ENCODE peak calls at places on chromosomes 3 and 15, in nine cellular contexts. Y is A673; F is body of pancreas; E is CD8-positive, alpha-beta memory T cell; V is heart right ventricle; S is heart left ventricle; B is upper lobe of right lung; H is Peyer's patch; X is OCI-LY7. R is an unnamed sample. For H3K4me1, the result is how much of the 10 kb centered on the place peaks cover.

GRCh38 chr3:62922326-62922725 is 47.1 kb upstream of the CADPS start:
- DNase-seq in H (no peak), F (no peak), Y (no peak), B (no peak), E (no peak), V (no peak), X (no peak), S (no peak), R (no peak)

GRCh38 chr3:154885016-154885415 is 195.1 kb upstream of the MME start:
- DNase-seq in S (no peak), H (no peak), F (no peak), V (no peak), X (no peak), Y (no peak), E (no peak), B (no peak), R (no peak)

GRCh38 chr3:29067014-29067413 is 213.9 kb upstream of the RBMS3 start:
- DNase-seq in B (no peak), S (no peak), V (no peak), F (no peak), X (no peak), H (no peak), E (no peak), Y (no peak), R (no peak)

GRCh38 chr3:133944181-133944580 is 48.5 kb upstream of the RAB6B start:
- DNase-seq in H (peak), B (no peak), V (no peak), X (no peak), S (no peak), E (no peak), F (no peak), Y (no peak), R (peak)

GRCh38 chr3:58063022-58063421 is 54.8 kb downstream of the FLNB start:
- DNase-seq in B (no peak), X (no peak), E (no peak), H (no peak), F (no peak), Y (no peak), V (no peak), S (no peak), R (no peak)

GRCh38 chr3:57110797-57111196 is 50.3 kb downstream of the SPATA12 start:
- DNase-seq in Y (no peak), X (no peak), B (no peak), H (no peak), F (no peak), E (no peak), S (no peak), V (no peak), R (no peak)

GRCh38 chr15:77071338-77072223 is 672 bp upstream of the TSPAN3 start:
- DNase-seq in X (no peak), E (no peak), B (no peak), V (no peak), H (no peak), Y (no peak), S (no peak), F (no peak), R (no peak)

GRCh38 chr3:179546814-179547241 is 15.9 kb upstream of the ACTL6A start:
- DNase-seq in Y (no peak), B (no peak), H (no peak), E (no peak), V (no peak), X (no peak), S (no peak), F (peak), R (no peak)

GRCh38 chr15:31396881-31397560 is 70.4 kb downstream of the KLF13 start:
- DNase-seq in B (peak), E (no peak), H (peak), X (peak), S (peak), F (peak), V (peak), Y (peak), R (peak)

GRCh38 chr3:183455064-183455463 is 26.6 kb upstream of the MCF2L2 start:
- DNase-seq in F (no peak), X (no peak), H (no peak), B (no peak), S (no peak), Y (no peak), E (no peak), V (no peak), R (no peak)

GRCh38 chr3:52357151-52358080 is 41.3 kb downstream of the DNAH1 start:
- DNase-seq in E (no peak), B (no peak), V (no peak), S (peak), Y (no peak), F (no peak), H (no peak), X (no peak), R (no peak)

GRCh38 chr3:171432548-171432947 is 27.7 kb downstream of the TNIK start:
- DNase-seq in Y (peak), X (no peak), S (no peak), F (no peak), V (no peak), E (no peak), B (no peak), H (no peak), R (no peak)

GRCh38 chr3:107897471-107898180 is 193.2 kb downstream of the CD47 start:
- DNase-seq in F (no peak), V (no peak), X (no peak), Y (no peak), S (no peak), E (no peak), B (no peak), H (no peak), R (no peak)

GRCh38 chr15:40420793-40421192 is 15.2 kb downstream of the IVD start:
- DNase-seq in S (peak), X (no peak), Y (no peak), H (peak), F (peak), V (no peak), B (peak), E (no peak), R (no peak)

GRCh38 chr3:42010530-42010929 is 48.6 kb upstream of the ULK4 start:
- DNase-seq in V (no peak), E (no peak), H (peak), X (no peak), S (no peak), F (no peak), B (no peak), Y (no peak), R (no peak)

GRCh38 chr3:13111173-13111873 is 38.1 kb upstream of the IQSEC1 start:
- DNase-seq in H (peak), S (no peak), B (peak), Y (no peak), V (no peak), F (peak), X (peak), E (no peak), R (peak)

GRCh38 chr3:138946554-138947302 is at the start of the genes FOXL2 and FOXL2NB:
- DNase-seq in H (no peak), B (no peak), E (no peak), Y (no peak), X (no peak), V (no peak), F (peak), S (no peak), R (peak)

GRCh38 chr15:90221251-90221900 is 12.4 kb downstream of the CIB1 start:
- DNase-seq in E (no peak), H (peak), B (peak), V (peak), Y (peak), S (peak), F (peak), X (peak), R (no peak)

GRCh38 chr3:127185268-127185667 is 7.7 kb upstream of the PRR23E start:
- DNase-seq in B (no peak), S (no peak), X (no peak), V (no peak), F (no peak), Y (no peak), E (no peak), H (no peak), R (no peak)

GRCh38 chr3:143977326-143978262 is 6.0 kb downstream of the DIPK2A start:
- DNase-seq in X (no peak), S (no peak), E (no peak), F (no peak), Y (no peak), B (no peak), V (no peak), H (no peak), R (no peak)

GRCh38 chr3:66261318-66261717 is 40.5 kb downstream of the SLC25A26 start:
- DNase-seq in S (no peak), F (no peak), B (no peak), V (no peak), H (no peak), Y (no peak), X (no peak), E (no peak), R (no peak)

GRCh38 chr3:131551761-131552160 is 49.0 kb upstream of the MRPL3 start:
- DNase-seq in Y (no peak), X (no peak), E (no peak), H (no peak), B (no peak), F (no peak), S (no peak), V (no peak), R (no peak)

GRCh38 chr3:113286524-113286923 is 75.2 kb downstream of the BOC start:
- DNase-seq in Y (no peak), S (no peak), B (no peak), V (no peak), E (no peak), H (no peak), F (peak), X (no peak), R (no peak)

GRCh38 chr3:85270488-85270887 is 311.7 kb downstream of the CADM2 start:
- DNase-seq in E (no peak), X (no peak), F (no peak), V (no peak), Y (no peak), H (no peak), B (no peak), S (no peak), R (no peak)

GRCh38 chr3:50493086-50493485 is 10.3 kb downstream of the CACNA2D2 start:
- DNase-seq in B (no peak), X (peak), E (no peak), Y (no peak), F (no peak), S (no peak), H (no peak), V (no peak), R (no peak)

GRCh38 chr3:132625613-132626012 is 28.5 kb downstream of the ACKR4 start:
- DNase-seq in H (no peak), V (no peak), F (no peak), S (no peak), Y (no peak), B (no peak), E (no peak), X (peak), R (no peak)

GRCh38 chr15:77013786-77014136 is 18.8 kb downstream of the PSTPIP1 start:
- DNase-seq in V (no peak), Y (no peak), S (no peak), F (no peak), B (no peak), H (peak), E (peak), X (no peak), R (no peak)

GRCh38 chr3:35932995-35933394 is 293.7 kb downstream of the ARPP21 start:
- DNase-seq in E (no peak), V (no peak), Y (peak), S (no peak), H (no peak), X (no peak), B (no peak), F (no peak), R (no peak)

GRCh38 chr3:42772670-42773408 is at the start of gene CCDC13:
- DNase-seq in S (peak), X (peak), V (peak), E (peak), Y (peak), F (peak), B (peak), H (peak), R (peak)

GRCh38 chr15:50261979-50262378 is 3.5 kb downstream of the HDC start:
- DNase-seq in Y (no peak), B (no peak), F (no peak), S (no peak), E (no peak), X (no peak), V (no peak), H (no peak), R (no peak)

DNA sequence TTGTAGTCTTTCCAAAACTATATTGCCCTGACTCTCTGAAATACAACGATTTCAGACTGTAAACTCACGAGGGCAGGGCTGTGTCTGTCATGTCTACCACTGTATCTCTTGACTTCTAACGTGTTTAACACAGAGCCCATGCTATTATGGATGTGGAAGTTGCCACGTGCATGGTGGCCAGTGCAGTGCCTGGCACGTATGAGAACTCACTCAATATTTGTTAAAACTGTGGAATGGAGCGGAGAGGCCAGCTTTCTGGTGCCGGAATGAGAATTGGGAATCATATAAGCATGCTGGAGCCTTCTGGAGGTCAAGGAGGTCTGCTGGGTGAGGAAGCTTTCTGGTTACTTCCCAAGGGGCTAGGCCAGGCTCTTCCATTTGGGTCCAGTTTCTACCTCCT is 220.6 kb upstream of the LYSMD4 start:
- DNase-seq in S (no peak), V (no peak), B (no peak), F (no peak), E (no peak), H (no peak), X (no peak), Y (no peak), R (peak)
- H3K4me1 ChIP-seq in S (under half), V (under half), B (under half), F (under half), E (under half), H (under half), X (under half), Y (under half), R (under half)

GRCh38 chr15:51444112-51444511 is 102.7 kb downstream of the GLDN start:
- DNase-seq in H (no peak), F (no peak), Y (no peak), X (no peak), S (no peak), V (no peak), B (no peak), E (no peak), R (no peak)

GRCh38 chr15:51448592-51449494 is 107.4 kb downstream of the GLDN start:
- DNase-seq in V (no peak), E (no peak), B (no peak), X (no peak), Y (no peak), H (no peak), F (no peak), S (no peak), R (no peak)

GRCh38 chr15:51443282-51443914 is 101.9 kb downstream of the GLDN start:
- DNase-seq in Y (no peak), F (no peak), H (no peak), E (no peak), B (no peak), S (no peak), X (no peak), V (no peak), R (no peak)

GRCh38 chr15:51450001-51450400 is 108.5 kb downstream of the GLDN start:
- DNase-seq in Y (no peak), F (peak), B (no peak), V (no peak), E (no peak), X (no peak), H (no peak), S (no peak), R (no peak)

GRCh38 chr15:51444807-51445206 is 103.4 kb downstream of the GLDN start:
- DNase-seq in X (no peak), S (no peak), H (no peak), B (no peak), F (no peak), Y (no peak), V (no peak), E (no peak), R (no peak)
- H3K4me3 ChIP-seq in X (no peak), S (no peak), H (no peak), B (no peak), F (no peak), Y (no peak), V (no peak), E (no peak), R (no peak)

DNA sequence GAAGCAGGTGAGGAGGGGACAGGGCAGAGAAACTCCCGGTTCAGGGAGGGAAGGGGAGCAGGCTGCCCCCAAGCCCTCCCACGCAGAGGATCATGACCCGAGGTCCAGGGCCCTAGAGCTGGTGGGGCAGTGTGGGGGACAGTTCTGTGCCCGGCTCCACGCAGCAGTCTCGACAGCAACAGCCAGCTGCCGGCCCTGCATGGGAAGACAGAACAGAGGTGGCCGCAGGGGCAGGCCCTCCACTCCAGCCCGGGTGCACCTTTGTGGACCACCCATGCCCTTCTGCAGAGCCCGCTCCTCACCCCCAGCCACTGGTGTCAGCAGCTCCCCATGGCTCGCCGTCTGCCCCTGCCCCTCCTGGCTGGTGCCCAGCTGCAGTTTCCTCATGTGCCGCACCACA is 7.7 kb downstream of the OGG1 start:
- DNase-seq in B (no peak), H (no peak), E (no peak), V (no peak), F (no peak), X (no peak), S (no peak), Y (no peak), R (no peak)
- H3K4me1 ChIP-seq in B (under half), H (under half), E (under half), V (under half), F (under half), X (under half), S (under half), Y (under half), R (under half)

DNA sequence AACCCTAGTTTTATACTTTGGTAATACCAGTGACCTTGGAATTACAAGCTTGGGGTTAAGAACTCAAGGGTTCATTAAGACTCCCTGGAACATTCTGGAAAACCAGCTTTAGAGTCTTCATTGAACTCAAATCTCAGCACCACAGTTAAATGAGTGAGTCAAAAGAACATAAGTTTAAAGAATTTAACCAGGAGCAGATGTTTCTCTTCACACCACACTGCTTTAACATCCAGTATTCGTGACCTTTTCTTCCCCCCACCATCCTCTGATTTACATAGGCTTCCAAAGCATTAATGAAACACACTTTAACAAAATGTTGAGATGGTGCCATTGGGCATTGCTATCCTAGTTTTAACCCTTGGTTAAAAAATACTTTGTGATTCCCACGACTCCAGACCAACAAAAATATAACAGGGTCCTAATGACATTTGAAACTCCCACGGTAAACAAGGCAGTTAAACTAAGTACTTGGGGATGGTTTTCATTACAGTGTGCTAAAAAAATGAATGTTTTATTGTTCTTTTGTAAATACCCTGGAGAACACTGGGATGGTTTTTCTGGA is 123.9 kb downstream of the OXNAD1 start:
- DNase-seq in S (no peak), B (no peak), E (no peak), V (no peak), F (no peak), Y (no peak), H (no peak), X (no peak), R (no peak)
- H3K4me3 ChIP-seq in S (no peak), B (no peak), E (no peak), V (no peak), F (no peak), Y (no peak), H (no peak), X (no peak), R (no peak)

DNA sequence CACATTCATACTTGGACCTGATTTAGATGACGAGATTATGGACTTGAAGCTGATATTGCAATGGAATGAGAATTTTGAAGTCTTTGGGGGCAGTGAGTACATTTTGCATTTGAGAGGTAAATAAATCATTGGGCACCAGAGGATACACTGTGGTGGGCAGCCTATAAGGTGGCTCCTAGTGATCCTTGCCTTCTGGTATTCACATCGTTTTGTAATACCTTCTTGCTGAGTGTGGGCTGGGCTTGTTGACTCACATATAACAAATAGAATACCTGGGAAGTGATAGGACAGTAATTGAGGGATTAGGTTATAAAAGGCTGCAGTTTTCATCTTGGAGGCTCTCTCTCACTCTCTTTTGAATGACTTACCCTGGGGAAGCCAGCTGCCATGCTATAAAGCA is 605.5 kb upstream of the KCNMB2 start:
- DNase-seq in S (no peak), E (no peak), X (no peak), H (no peak), B (no peak), Y (no peak), V (no peak), F (no peak), R (no peak)
- H3K4me1 ChIP-seq in S (under half), E (under half), X (under half), H (under half), B (under half), Y (under half), V (under half), F (under half), R (under half)

GRCh38 chr3:169755488-169755887 is 9.4 kb downstream of the TERC start:
- DNase-seq in E (no peak), S (no peak), H (no peak), V (no peak), F (no peak), Y (no peak), B (no peak), X (no peak), R (no peak)

GRCh38 chr3:169750665-169751064 is 14.2 kb downstream of the TERC start:
- DNase-seq in E (no peak), B (no peak), S (no peak), Y (no peak), X (no peak), H (no peak), V (no peak), F (no peak), R (no peak)

GRCh38 chr3:169751875-169752274 is 13.0 kb downstream of the TERC start:
- DNase-seq in X (no peak), B (no peak), V (no peak), E (no peak), Y (no peak), S (no peak), F (no peak), H (no peak), R (no peak)

GRCh38 chr3:169758353-169758994 is 6.4 kb downstream of the TERC start:
- DNase-seq in F (no peak), V (no peak), E (no peak), X (no peak), S (no peak), Y (no peak), H (no peak), B (no peak), R (no peak)

GRCh38 chr3:169754711-169755110 is 10.1 kb downstream of the TERC start:
- DNase-seq in H (no peak), B (no peak), E (no peak), V (no peak), Y (no peak), X (no peak), F (no peak), S (no peak), R (no peak)
- H3K4me3 ChIP-seq in H (no peak), B (no peak), E (no peak), V (no peak), Y (no peak), X (no peak), F (no peak), S (no peak), R (no peak)